ENCODE peak calls at places on chromosomes 4 and X, in four cellular contexts. J is K562, Y is GM12878, I is HepG2. W is an unnamed sample.

GRCh38 chr4:26185436-26185835 is 135.4 kb upstream of the RBPJ start:
- DNase-seq in J (no peak), Y (no peak), I (no peak), W (no peak)

GRCh38 chr4:78057600-78058560 is 757 bp downstream of the FRAS1 start:
- DNase-seq in J (no peak), Y (no peak), I (peak; percentile 54), W (peak; percentile 30)

GRCh38 chr4:24477919-24478318 is 106.4 kb downstream of the DHX15 start:
- DNase-seq in J (no peak), Y (no peak), I (no peak), W (no peak)

GRCh38 chr4:25154594-25155265 is 5.5 kb downstream of the SEPSECS start:
- DNase-seq in J (no peak), Y (no peak), I (peak; percentile 84), W (no peak)

GRCh38 chr4:100569196-100569595 is 51.4 kb upstream of the EMCN start:
- DNase-seq in J (no peak), Y (no peak), I (no peak), W (no peak)

GRCh38 chr4:182447938-182448280 is 204.7 kb downstream of the TENM3 start:
- DNase-seq in J (no peak), Y (no peak), I (no peak), W (peak; percentile 5)

GRCh38 chr4:141254326-141254725 is 33.6 kb downstream of the ZNF330 start:
- DNase-seq in J (no peak), Y (no peak), I (no peak), W (no peak)

GRCh38 chr4:22607382-22607781 is 85.4 kb upstream of the GBA3 start:
- DNase-seq in J (no peak), Y (no peak), I (peak; percentile 35), W (peak; percentile 11)

GRCh38 chrX:123525131-123525725 is 207.6 kb downstream of the THOC2 start:
- DNase-seq in J (no peak), Y (no peak), I (no peak), W (no peak)

GRCh38 chrX:71911023-71911730 is 532 bp downstream of the NHSL2 start:
- DNase-seq in J (no peak), Y (no peak), I (no peak), W (peak; percentile 46)

GRCh38 chr4:16034010-16034829 is 49.6 kb downstream of the PROM1 start:
- DNase-seq in J (no peak), Y (no peak), I (peak; percentile 83), W (no peak)

GRCh38 chr4:86414686-86415085 is 54.8 kb upstream of the MAPK10 start:
- DNase-seq in J (no peak), Y (no peak), I (no peak), W (no peak)

GRCh38 chr4:2962614-2963184 is 507 bp downstream of the NOP14 start:
- DNase-seq in J (peak; percentile 45), Y (no peak), I (peak; percentile 12), W (peak; percentile 48)

GRCh38 chr4:39353478-39354177 is 12.5 kb downstream of the RFC1 start:
- DNase-seq in J (no peak), Y (peak; percentile 85), I (no peak), W (no peak)

GRCh38 chr4:115028682-115029385 is 84.6 kb downstream of the NDST4 start:
- DNase-seq in J (no peak), Y (no peak), I (no peak), W (no peak)

GRCh38 chr4:148265627-148266026 is 176.6 kb downstream of the NR3C2 start:
- DNase-seq in J (no peak), Y (no peak), I (peak; percentile 8), W (no peak)

GRCh38 chr4:41258783-41259182 is 2.1 kb downstream of the UCHL1 start:
- DNase-seq in J (no peak), Y (no peak), I (peak; percentile 18), W (peak; percentile 22)

GRCh38 chr4:87506974-87507701 is 22.0 kb downstream of the SPARCL1 start:
- DNase-seq in J (no peak), Y (no peak), I (no peak), W (no peak)

GRCh38 chr4:61785766-61786165 is 585.6 kb downstream of the ADGRL3 start:
- DNase-seq in J (no peak), Y (no peak), I (no peak), W (no peak)

GRCh38 chr4:108834787-108835384 is 72.0 kb upstream of the ETNPPL start:
- DNase-seq in J (peak; percentile 20), Y (no peak), I (peak; percentile 23), W (peak; percentile 29)

GRCh38 chr4:169398294-169398693 is 127.5 kb upstream of the SH3RF1 start:
- DNase-seq in J (no peak), Y (no peak), I (no peak), W (no peak)

GRCh38 chr4:52051213-52051614 is at the start of gene SPATA18:
- DNase-seq in J (no peak), Y (no peak), I (no peak), W (peak; percentile 51)

GRCh38 chr4:7595883-7596535 is 161.3 kb upstream of the PSAPL1 start:
- DNase-seq in J (no peak), Y (no peak), I (no peak), W (no peak)

GRCh38 chr4:125483278-125483677 is 168.5 kb downstream of the FAT4 start:
- DNase-seq in J (no peak), Y (no peak), I (no peak), W (no peak)

GRCh38 chr4:132269303-132269990 is 879.6 kb upstream of the PCDH10 start:
- DNase-seq in J (no peak), Y (no peak), I (no peak), W (no peak)

GRCh38 chr4:119498520-119498919 is 130.1 kb downstream of the PDE5A start:
- DNase-seq in J (no peak), Y (no peak), I (peak; percentile 38), W (no peak)

GRCh38 chr4:25174674-25175073 is 14.4 kb upstream of the SEPSECS start:
- DNase-seq in J (no peak), Y (no peak), I (no peak), W (no peak)

GRCh38 chr4:72797486-72797885 is 228.5 kb upstream of the ADAMTS3 start:
- DNase-seq in J (no peak), Y (no peak), I (no peak), W (no peak)

GRCh38 chr4:139022835-139023234 is 7.3 kb downstream of the NOCT start:
- DNase-seq in J (no peak), Y (no peak), I (no peak), W (no peak)

GRCh38 chr4:139018971-139019758 is 3.6 kb downstream of the NOCT start:
- DNase-seq in J (no peak), Y (no peak), I (no peak), W (no peak)

GRCh38 chr4:139017861-139018260 is 2.3 kb downstream of the NOCT start:
- DNase-seq in J (no peak), Y (no peak), I (no peak), W (no peak)

GRCh38 chr4:139018501-139018900 is 2.9 kb downstream of the NOCT start:
- DNase-seq in J (no peak), Y (no peak), I (no peak), W (no peak)

DNA sequence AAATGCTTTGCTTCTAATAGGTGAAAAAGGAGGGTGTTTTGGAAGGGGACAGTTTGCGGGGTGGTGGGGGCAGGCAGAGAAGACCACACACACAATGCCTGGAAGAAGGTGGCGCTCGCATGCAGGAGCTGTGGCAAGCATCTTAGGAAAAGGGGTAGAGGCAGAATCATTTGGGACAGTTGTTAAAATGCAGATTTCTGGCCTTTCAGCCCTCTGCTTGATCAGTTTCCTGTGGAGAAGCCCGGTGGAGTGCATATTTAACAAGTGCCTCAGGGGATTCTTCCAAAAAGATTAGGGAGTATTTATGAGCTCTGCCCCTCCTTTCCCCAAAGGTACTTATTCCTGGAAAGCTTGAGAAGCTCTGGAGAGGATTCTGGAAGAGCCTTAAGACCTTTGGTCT is 4.8 kb downstream of the NOCT start:
- DNase-seq in J (no peak), Y (no peak), I (no peak), W (no peak)
- TF ChIP-seq BHLHE40 in J (no peak), Y (no peak), I (no peak), W (no peak)

DNA sequence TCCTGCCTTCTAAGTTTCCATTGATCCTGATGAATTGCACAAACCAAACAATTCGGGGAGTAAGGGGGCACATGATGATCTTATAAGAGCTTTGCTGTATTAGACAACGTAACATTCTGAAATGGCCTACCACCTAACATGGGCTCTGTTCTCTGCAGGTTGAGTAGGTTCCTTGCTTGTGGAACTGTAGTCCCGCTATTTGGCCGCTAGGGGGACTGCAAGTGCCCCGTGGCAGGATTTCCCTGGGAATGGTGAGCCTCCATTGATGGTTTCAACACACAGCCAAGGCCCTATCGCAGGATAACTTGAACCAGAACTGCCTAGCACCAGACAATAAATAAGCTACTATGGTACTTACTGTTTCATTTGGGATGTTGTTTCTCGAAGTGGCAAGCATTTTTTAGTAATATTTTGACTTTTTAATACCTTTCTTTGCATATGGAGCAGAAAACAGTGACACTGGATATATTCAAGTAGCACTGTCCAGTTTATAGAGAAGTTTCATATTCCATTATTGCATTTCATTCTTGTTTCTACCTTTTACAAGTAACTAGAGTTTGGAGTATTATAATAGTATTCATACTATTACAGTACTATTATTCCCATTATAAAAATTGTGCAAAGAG is 11.9 kb downstream of the AR start:
- DNase-seq in J (peak; percentile 30), Y (no peak), I (peak; percentile 8), W (peak; percentile 48)
- TF ChIP-seq SP1 in J (no peak), Y (no peak), I (no peak), W (no peak)

GRCh38 chr4:42561031-42561430 is 95.9 kb downstream of the ATP8A1 start:
- DNase-seq in J (no peak), Y (no peak), I (no peak), W (no peak)
- TF ChIP-seq BHLHE40 in J (no peak), Y (no peak), I (no peak), W (no peak)

GRCh38 chrX:38452603-38453002 is 100.2 kb downstream of the OTC start:
- DNase-seq in J (no peak), Y (no peak), I (no peak), W (no peak)
- TF ChIP-seq SP1 in J (no peak), Y (no peak), I (no peak), W (no peak)

GRCh38 chr4:4407299-4408131 is 20.6 kb downstream of the NSG1 start:
- DNase-seq in J (no peak), Y (no peak), I (no peak), W (no peak)
- TF ChIP-seq BHLHE40 in J (no peak), Y (no peak), I (no peak), W (no peak)

DNA sequence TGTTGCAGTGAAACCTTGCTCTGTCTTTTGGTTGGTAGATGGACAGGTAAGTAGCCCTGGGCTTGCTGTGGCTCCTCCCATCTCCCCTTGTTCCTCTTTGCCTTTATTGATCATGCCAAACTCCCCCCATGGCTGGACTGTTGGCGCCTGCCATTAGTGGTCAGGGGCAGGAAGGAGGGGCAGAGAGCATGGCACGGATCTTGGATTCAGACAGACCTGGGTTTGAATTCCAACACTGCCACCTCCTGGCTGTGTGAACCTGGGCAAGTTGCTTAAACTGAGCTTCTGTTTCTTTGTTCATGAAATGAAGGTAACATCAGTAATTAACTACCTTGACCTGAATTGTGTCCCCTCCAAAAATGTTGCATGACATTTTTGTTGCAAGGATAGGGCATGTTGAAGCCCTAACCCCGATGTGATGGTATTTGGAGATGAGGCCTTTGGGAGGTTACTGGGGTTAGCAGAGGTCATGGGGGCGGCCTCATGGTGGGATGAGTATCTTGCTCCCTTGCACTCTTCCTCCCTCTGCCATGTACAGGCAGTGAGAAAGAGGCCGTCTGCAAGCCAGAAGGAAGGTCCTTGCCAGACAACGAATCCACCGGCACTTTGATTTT is 6.0 kb downstream of the SLC2A9 start:
- DNase-seq in J (no peak), Y (no peak), I (no peak), W (no peak)
- TF ChIP-seq SP1 in J (no peak), Y (no peak), I (no peak), W (no peak)

GRCh38 chrX:15714529-15714928 is 23.5 kb upstream of the CA5B start:
- DNase-seq in J (no peak), Y (no peak), I (no peak), W (no peak)
- TF ChIP-seq BHLHE40 in J (no peak), Y (no peak), I (no peak), W (no peak)

W was measured in HEK293T.